ENCODE peak calls at places on chromosomes 6 and 20, in four cellular contexts. S, H, F and J are unnamed samples.

GRCh38 chr6:169396554-169397163 is 143.0 kb upstream of the THBS2 start:
- DNase-seq in S (no peak), H (no peak), F (no peak), J (no peak)

GRCh38 chr20:49568491-49569151 is 684 bp upstream of the PTGIS start:
- DNase-seq in S (no peak), H (no peak), F (no peak), J (no peak)

GRCh38 chr6:68967549-68968300 is 332.6 kb downstream of the ADGRB3 start:
- DNase-seq in S (peak), H (no peak), F (peak), J (no peak)

GRCh38 chr6:25035451-25036435 is 100.0 kb upstream of the RIPOR2 start:
- DNase-seq in S (no peak), H (no peak), F (no peak), J (no peak)

GRCh38 chr6:36979343-36979742 is 6.7 kb downstream of the MTCH1 start:
- DNase-seq in S (no peak), H (peak), F (peak), J (no peak)

GRCh38 chr20:47862841-47863240 is 77.6 kb upstream of the SULF2 start:
- DNase-seq in S (no peak), H (no peak), F (no peak), J (no peak)

GRCh38 chr6:113825776-113826175 is 31.4 kb upstream of the MARCKS start:
- DNase-seq in S (no peak), H (peak), F (peak), J (no peak)

GRCh38 chr6:138235205-138235604 is 16.9 kb upstream of the PBOV1 start:
- DNase-seq in S (no peak), H (no peak), F (no peak), J (no peak)

GRCh38 chr6:37585937-37586336 is 86.2 kb upstream of the CCDC167 start:
- DNase-seq in S (no peak), H (no peak), F (no peak), J (no peak)

GRCh38 chr6:166221040-166221439 is 53.4 kb upstream of the TBXT start:
- DNase-seq in S (peak), H (no peak), F (no peak), J (no peak)

GRCh38 chr6:3749390-3749978 is 2.0 kb downstream of the PXDC1 start:
- DNase-seq in S (no peak), H (no peak), F (no peak), J (no peak)

GRCh38 chr6:87982134-87982533 is 65.5 kb upstream of the SPACA1 start:
- DNase-seq in S (no peak), H (no peak), F (no peak), J (no peak)